ENCODE peak calls at places on chromosomes 5 and 9, in five cellular contexts. One of them, this sample, is unnamed.

GRCh38 chr5:129345213-129345925 is 114.7 kb upstream of the ADAMTS19 start:
- DNase-seq in ascending aorta: no peak
- DNase-seq in IMR-90: no peak
- DNase-seq in A549: no peak
- DNase-seq in heart right ventricle: no peak
- DNase-seq in this sample: no peak

GRCh38 chr9:117747571-117747970 is 43.4 kb downstream of the TLR4 start:
- DNase-seq in ascending aorta: no peak
- DNase-seq in IMR-90: no peak
- DNase-seq in A549: no peak
- DNase-seq in heart right ventricle: no peak
- DNase-seq in this sample: no peak

GRCh38 chr9:137757139-137757538 is 120.4 kb upstream of the CACNA1B start:
- DNase-seq in ascending aorta: no peak
- DNase-seq in IMR-90: no peak
- DNase-seq in A549: no peak
- DNase-seq in heart right ventricle: peak
- DNase-seq in this sample: peak

GRCh38 chr5:60399507-60399906 is 300.5 kb downstream of the DEPDC1B start:
- DNase-seq in ascending aorta: no peak
- DNase-seq in IMR-90: no peak
- DNase-seq in A549: no peak
- DNase-seq in heart right ventricle: no peak
- DNase-seq in this sample: no peak

GRCh38 chr9:135329571-135330306 is 149.8 kb upstream of the PPP1R26 start:
- DNase-seq in ascending aorta: no peak
- DNase-seq in IMR-90: no peak
- DNase-seq in A549: no peak
- DNase-seq in heart right ventricle: no peak
- DNase-seq in this sample: no peak

GRCh38 chr9:33029106-33029788 is 4.2 kb downstream of the DNAJA1 start:
- DNase-seq in ascending aorta: no peak
- DNase-seq in IMR-90: peak
- DNase-seq in A549: peak
- DNase-seq in heart right ventricle: no peak
- DNase-seq in this sample: peak

GRCh38 chr9:105295986-105296385 is 51.5 kb downstream of the SLC44A1 start:
- DNase-seq in ascending aorta: no peak
- DNase-seq in IMR-90: no peak
- DNase-seq in A549: no peak
- DNase-seq in heart right ventricle: no peak
- DNase-seq in this sample: peak

GRCh38 chr9:96515629-96516470 is 65.9 kb downstream of the HABP4 start:
- DNase-seq in ascending aorta: no peak
- DNase-seq in IMR-90: peak
- DNase-seq in A549: no peak
- DNase-seq in heart right ventricle: no peak
- DNase-seq in this sample: peak

GRCh38 chr9:71760901-71761300 is 7.4 kb downstream of the CEMIP2 start:
- DNase-seq in ascending aorta: no peak
- DNase-seq in IMR-90: no peak
- DNase-seq in A549: peak
- DNase-seq in heart right ventricle: no peak
- DNase-seq in this sample: no peak

GRCh38 chr9:101705135-101705661 is 33.2 kb downstream of the GRIN3A start:
- DNase-seq in ascending aorta: no peak
- DNase-seq in IMR-90: no peak
- DNase-seq in A549: peak
- DNase-seq in heart right ventricle: peak
- DNase-seq in this sample: no peak

GRCh38 chr9:13993482-13994267 is 320.3 kb downstream of the NFIB start:
- DNase-seq in ascending aorta: no peak
- DNase-seq in IMR-90: no peak
- DNase-seq in A549: no peak
- DNase-seq in heart right ventricle: no peak
- DNase-seq in this sample: no peak

GRCh38 chr9:88995627-88996026 is 4.4 kb downstream of the S1PR3 start:
- DNase-seq in ascending aorta: no peak
- DNase-seq in IMR-90: no peak
- DNase-seq in A549: no peak
- DNase-seq in heart right ventricle: no peak
- DNase-seq in this sample: no peak

GRCh38 chr5:33316773-33317172 is 124.0 kb upstream of the TARS1 start:
- DNase-seq in ascending aorta: no peak
- DNase-seq in IMR-90: peak
- DNase-seq in A549: no peak
- DNase-seq in heart right ventricle: no peak
- DNase-seq in this sample: peak

GRCh38 chr9:135075234-135076142 is 12.0 kb upstream of the OLFM1 start:
- DNase-seq in ascending aorta: no peak
- DNase-seq in IMR-90: no peak
- DNase-seq in A549: no peak
- DNase-seq in heart right ventricle: peak
- DNase-seq in this sample: no peak

GRCh38 chr9:133803028-133803585 is 65.0 kb upstream of the SARDH start:
- DNase-seq in ascending aorta: no peak
- DNase-seq in IMR-90: peak
- DNase-seq in A549: no peak
- DNase-seq in heart right ventricle: no peak
- DNase-seq in this sample: peak

GRCh38 chr9:5696884-5697283 is 68.0 kb downstream of the RIC1 start:
- DNase-seq in ascending aorta: no peak
- DNase-seq in IMR-90: no peak
- DNase-seq in A549: no peak
- DNase-seq in heart right ventricle: no peak
- DNase-seq in this sample: no peak

GRCh38 chr9:8514760-8515159 is 715.2 kb upstream of the DMAC1 start:
- DNase-seq in ascending aorta: no peak
- DNase-seq in IMR-90: no peak
- DNase-seq in A549: no peak
- DNase-seq in heart right ventricle: no peak
- DNase-seq in this sample: no peak

GRCh38 chr9:102459828-102460227 is 535.3 kb upstream of the CYLC2 start:
- DNase-seq in ascending aorta: no peak
- DNase-seq in IMR-90: no peak
- DNase-seq in A549: no peak
- DNase-seq in heart right ventricle: no peak
- DNase-seq in this sample: no peak

GRCh38 chr5:56481147-56481997 is 248.2 kb upstream of the ANKRD55 start:
- DNase-seq in ascending aorta: no peak
- DNase-seq in IMR-90: peak
- DNase-seq in A549: no peak
- DNase-seq in heart right ventricle: peak
- DNase-seq in this sample: peak

GRCh38 chr9:13841801-13842462 is 472.0 kb downstream of the NFIB start:
- DNase-seq in ascending aorta: no peak
- DNase-seq in IMR-90: no peak
- DNase-seq in A549: no peak
- DNase-seq in heart right ventricle: peak
- DNase-seq in this sample: no peak

GRCh38 chr9:112361602-112362001 is 18.3 kb upstream of the HSDL2 start:
- DNase-seq in ascending aorta: no peak
- DNase-seq in IMR-90: peak
- DNase-seq in A549: peak
- DNase-seq in heart right ventricle: no peak
- DNase-seq in this sample: peak

GRCh38 chr5:52682492-52682891 is 105.2 kb upstream of the ITGA1 start:
- DNase-seq in ascending aorta: no peak
- DNase-seq in IMR-90: no peak
- DNase-seq in A549: no peak
- DNase-seq in heart right ventricle: no peak
- DNase-seq in this sample: no peak

DNA sequence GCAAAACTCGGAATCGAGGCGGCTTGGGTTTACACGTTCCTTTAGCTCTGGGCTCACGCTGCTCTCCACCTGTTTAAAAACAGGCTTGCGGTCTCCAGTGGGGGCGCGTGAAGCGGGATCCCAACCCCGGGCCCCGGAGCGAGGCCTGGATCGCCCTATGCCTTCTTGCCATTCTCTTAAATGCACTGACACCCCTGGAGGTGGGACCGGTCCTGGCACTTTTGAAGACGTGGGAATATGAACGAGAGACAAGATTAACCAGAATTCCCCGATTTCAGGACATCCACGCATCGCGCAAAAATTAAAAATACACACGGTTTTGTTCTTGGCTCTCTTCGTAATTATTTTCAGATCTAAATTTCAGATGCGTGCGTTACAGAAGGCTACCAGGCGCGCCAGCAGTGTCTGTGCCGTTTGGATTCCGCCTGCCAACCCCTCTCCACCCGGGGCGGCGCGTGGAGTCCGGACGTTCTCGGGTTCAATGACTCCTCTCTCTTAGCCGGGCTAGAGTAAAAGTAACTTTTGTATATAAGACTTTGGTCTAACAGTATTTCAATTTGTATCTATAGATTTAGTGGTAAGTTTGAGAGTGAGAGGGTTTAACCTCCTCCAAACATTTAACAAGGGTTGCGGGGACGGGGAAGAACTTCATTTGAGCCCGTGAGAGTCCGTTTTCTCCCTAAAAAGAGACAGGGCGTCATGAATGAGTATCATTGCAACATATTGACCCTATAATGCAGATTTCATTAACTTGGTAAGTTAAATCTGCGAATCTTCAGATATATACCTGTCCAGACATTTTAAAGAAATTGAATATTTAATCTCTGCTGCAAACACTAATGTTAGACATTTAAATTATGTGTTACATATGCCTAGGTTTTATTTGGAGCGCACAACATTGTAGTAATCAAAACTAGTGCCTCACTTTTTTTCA is 3.8 kb downstream of the FOXD1 start:
- DNase-seq in ascending aorta: no peak
- DNase-seq in IMR-90: no peak
- DNase-seq in A549: no peak
- DNase-seq in heart right ventricle: no peak
- DNase-seq in this sample: no peak
- H3K4me3 ChIP-seq in ascending aorta: no peak
- H3K4me3 ChIP-seq in IMR-90: peak
- H3K4me3 ChIP-seq in A549: no peak
- H3K4me3 ChIP-seq in heart right ventricle: no peak
- H3K4me3 ChIP-seq in this sample: no peak

GRCh38 chr5:4802044-4802443 is 338.1 kb upstream of the ADAMTS16 start:
- DNase-seq in ascending aorta: no peak
- DNase-seq in IMR-90: no peak
- DNase-seq in A549: no peak
- DNase-seq in heart right ventricle: no peak
- DNase-seq in this sample: no peak

DNA sequence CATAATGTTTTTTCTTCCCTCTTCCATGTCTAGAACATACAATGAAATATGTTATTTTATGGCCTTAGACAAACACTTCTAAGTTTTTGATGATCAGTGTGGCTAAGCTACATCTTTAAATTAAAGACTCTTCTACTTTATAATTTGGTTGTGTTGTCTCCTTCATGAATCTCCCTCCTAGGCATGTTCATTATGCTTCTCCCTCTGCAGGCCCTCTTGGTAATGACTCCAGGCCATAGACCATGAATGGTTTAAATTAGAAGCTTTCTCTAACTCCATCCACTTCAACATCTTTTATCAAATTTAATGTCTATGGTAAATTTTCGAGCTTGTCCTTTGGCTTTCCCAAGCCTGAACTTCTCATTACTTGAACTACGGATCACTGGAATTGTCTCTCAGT is 342.7 kb upstream of the ADAMTS16 start:
- DNase-seq in ascending aorta: no peak
- DNase-seq in IMR-90: no peak
- DNase-seq in A549: no peak
- DNase-seq in heart right ventricle: no peak
- DNase-seq in this sample: no peak
- H3K4me3 ChIP-seq in ascending aorta: no peak
- H3K4me3 ChIP-seq in IMR-90: no peak
- H3K4me3 ChIP-seq in A549: no peak
- H3K4me3 ChIP-seq in heart right ventricle: no peak
- H3K4me3 ChIP-seq in this sample: no peak

GRCh38 chr9:30536494-30536893 is 1847.9 kb upstream of the ACO1 start:
- DNase-seq in ascending aorta: no peak
- DNase-seq in IMR-90: no peak
- DNase-seq in A549: no peak
- DNase-seq in heart right ventricle: no peak
- DNase-seq in this sample: no peak
- H3K4me3 ChIP-seq in ascending aorta: no peak
- H3K4me3 ChIP-seq in IMR-90: no peak
- H3K4me3 ChIP-seq in A549: no peak
- H3K4me3 ChIP-seq in heart right ventricle: no peak
- H3K4me3 ChIP-seq in this sample: no peak

GRCh38 chr5:93250431-93250830 is 330.6 kb downstream of the NR2F1-AS1 start:
- DNase-seq in ascending aorta: no peak
- DNase-seq in IMR-90: no peak
- DNase-seq in A549: no peak
- DNase-seq in heart right ventricle: no peak
- DNase-seq in this sample: no peak
- H3K4me3 ChIP-seq in ascending aorta: peak
- H3K4me3 ChIP-seq in IMR-90: no peak
- H3K4me3 ChIP-seq in A549: no peak
- H3K4me3 ChIP-seq in heart right ventricle: no peak
- H3K4me3 ChIP-seq in this sample: peak

GRCh38 chr5:160253441-160253840 is 24.1 kb downstream of the FABP6 start:
- DNase-seq in ascending aorta: no peak
- DNase-seq in IMR-90: no peak
- DNase-seq in A549: no peak
- DNase-seq in heart right ventricle: no peak
- DNase-seq in this sample: no peak

GRCh38 chr5:160250826-160251225 is 21.5 kb downstream of the FABP6 start:
- DNase-seq in ascending aorta: no peak
- DNase-seq in IMR-90: no peak
- DNase-seq in A549: no peak
- DNase-seq in heart right ventricle: no peak
- DNase-seq in this sample: no peak

GRCh38 chr5:160254706-160255105 is 25.4 kb downstream of the FABP6 start:
- DNase-seq in ascending aorta: no peak
- DNase-seq in IMR-90: no peak
- DNase-seq in A549: no peak
- DNase-seq in heart right ventricle: no peak
- DNase-seq in this sample: no peak

GRCh38 chr5:160251406-160252155 is 22.3 kb downstream of the FABP6 start:
- DNase-seq in ascending aorta: no peak
- DNase-seq in IMR-90: no peak
- DNase-seq in A549: no peak
- DNase-seq in heart right ventricle: no peak
- DNase-seq in this sample: no peak

DNA sequence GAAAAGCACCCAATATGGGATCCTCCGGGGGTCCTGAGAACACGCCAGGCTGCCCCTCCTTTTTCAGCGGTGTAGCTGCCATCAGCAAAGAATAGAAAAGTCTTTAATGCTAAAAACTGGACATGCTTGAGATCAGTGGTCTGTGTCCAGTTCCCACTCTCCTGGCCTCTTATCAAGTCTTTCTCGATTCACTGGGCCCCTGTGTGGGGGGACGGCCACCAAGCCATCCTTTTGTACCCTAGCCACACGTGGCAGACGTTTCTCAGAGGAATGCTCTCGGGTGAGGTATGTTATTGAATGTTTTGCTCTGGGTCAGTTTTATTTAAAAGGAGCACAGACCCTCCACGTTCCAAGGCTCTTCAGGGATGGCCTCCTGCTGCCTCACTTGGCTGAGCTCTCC is 23.6 kb downstream of the FABP6 start:
- DNase-seq in ascending aorta: no peak
- DNase-seq in IMR-90: no peak
- DNase-seq in A549: no peak
- DNase-seq in heart right ventricle: no peak
- DNase-seq in this sample: no peak
- H3K4me3 ChIP-seq in ascending aorta: no peak
- H3K4me3 ChIP-seq in IMR-90: no peak
- H3K4me3 ChIP-seq in A549: no peak
- H3K4me3 ChIP-seq in heart right ventricle: no peak
- H3K4me3 ChIP-seq in this sample: no peak